ENCODE peak calls at places on chromosome 19, in eight cellular contexts. V is Caco-2; S is heart left ventricle; D is CD4-positive, CD25-positive, alpha-beta regulatory T cell; Y is prostate gland; T is fibroblast of pulmonary artery; F is fibroblast of lung; R is A673. H is an unnamed sample.

GRCh38 chr19:55641376-55642152 is 762 bp downstream of the ZNF580 start:
- DNase-seq in Y (no peak), F (peak; percentile 41), S (no peak), D (peak; percentile 34), T (peak; percentile 36), V (peak; percentile 51), R (peak; percentile 55), H (no peak)

GRCh38 chr19:48845384-48845783 is 9.1 kb upstream of the HSD17B14 start:
- DNase-seq in T (no peak), D (no peak), F (no peak), R (no peak), S (no peak), Y (no peak), V (no peak), H (no peak)

GRCh38 chr19:5006201-5006600 is 37.3 kb downstream of the KDM4B start:
- DNase-seq in S (no peak), V (no peak), T (peak; percentile 49), R (no peak), Y (no peak), F (peak; percentile 34), D (no peak), H (no peak)

GRCh38 chr19:12603714-12604113 is 6.9 kb downstream of the ZNF490 start:
- DNase-seq in V (no peak), T (no peak), R (peak; percentile 22), D (peak; percentile 43), Y (no peak), S (no peak), F (peak; percentile 83), H (peak; percentile 75)

GRCh38 chr19:21322528-21322927 is 6.7 kb downstream of the ZNF708 start:
- DNase-seq in F (peak; percentile 71), V (no peak), R (no peak), Y (no peak), S (peak; percentile 30), T (peak; percentile 44), D (no peak), H (no peak)

GRCh38 chr19:17075860-17076538 is 422 bp downstream of the MYO9B start:
- DNase-seq in T (no peak), V (no peak), R (peak; percentile 42), S (peak; percentile 48), F (peak; percentile 41), Y (no peak), D (peak; percentile 44), H (peak; percentile 37)

GRCh38 chr19:51750381-51751124 is 1.1 kb downstream of the FPR1 start:
- DNase-seq in Y (no peak), R (no peak), V (no peak), F (peak; percentile 15), S (no peak), T (no peak), D (no peak), H (no peak)

GRCh38 chr19:28519950-28520861 is 692.7 kb downstream of the UQCRFS1 start:
- DNase-seq in T (no peak), V (no peak), F (peak; percentile 72), D (no peak), S (no peak), R (no peak), Y (no peak), H (no peak)

GRCh38 chr19:16296713-16297112 is 27.9 kb upstream of the KLF2 start:
- DNase-seq in D (no peak), T (no peak), V (no peak), Y (no peak), F (peak; percentile 26), R (no peak), S (no peak), H (no peak)

DNA sequence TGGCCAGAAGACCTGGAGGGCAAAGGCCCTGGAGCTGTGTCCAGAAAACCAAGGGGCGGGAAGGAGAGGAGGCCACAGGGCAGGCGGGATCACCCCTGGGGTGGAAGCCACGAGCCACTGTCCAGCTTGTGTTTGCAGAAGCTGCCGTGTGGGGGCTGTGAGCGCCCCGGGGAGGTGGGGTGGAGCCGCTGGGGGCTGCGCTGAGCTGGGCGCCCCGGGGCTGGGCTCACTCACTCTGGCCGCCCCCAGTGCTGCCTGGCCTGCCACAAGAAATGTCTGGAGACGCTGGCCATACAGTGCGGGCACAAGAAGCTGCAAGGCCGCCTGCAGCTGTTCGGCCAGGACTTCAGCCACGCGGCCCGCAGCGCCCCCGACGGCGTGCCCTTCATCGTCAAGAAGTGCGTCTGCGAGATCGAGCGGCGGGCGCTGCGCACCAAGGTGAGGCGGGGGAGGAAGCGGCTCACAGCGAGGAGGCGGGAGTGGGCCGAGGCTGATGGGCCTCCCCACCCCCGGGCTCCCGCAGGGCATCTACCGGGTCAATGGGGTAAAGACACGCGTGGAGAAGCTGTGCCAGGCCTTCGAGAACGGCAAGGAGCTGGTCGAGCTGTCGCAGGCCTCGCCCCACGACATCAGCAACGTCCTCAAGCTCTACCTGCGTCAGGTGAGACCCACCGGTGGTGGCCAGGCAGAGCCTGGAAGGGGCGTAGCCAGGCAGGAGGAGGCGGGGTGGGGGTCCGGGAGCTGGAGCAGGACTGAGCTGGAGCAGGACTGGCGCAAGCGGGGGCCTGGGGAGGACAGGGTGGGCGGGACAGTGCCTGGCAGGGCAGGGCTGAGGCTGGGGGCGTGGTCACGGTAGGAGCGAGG is 13.6 kb downstream of the POLR2E start:
- DNase-seq in D (no peak), V (no peak), R (no peak), Y (no peak), T (no peak), F (no peak), S (no peak), H (no peak)
- H3K4me3 ChIP-seq in D (no peak overlapping the region), V (no peak overlapping the region), R (no peak overlapping the region), Y (no peak overlapping the region), T (no peak overlapping the region), F (no peak overlapping the region), S (no peak overlapping the region), H (no peak overlapping the region)

GRCh38 chr19:45492137-45492626 is 4.7 kb downstream of the RTN2 start:
- DNase-seq in F (no peak), Y (no peak), S (no peak), T (no peak), V (no peak), R (no peak), D (no peak), H (no peak)
- H3K4me3 ChIP-seq in F (no peak overlapping the region), Y (peak overlapping the region; percentile 48), S (peak overlapping the region; percentile 66), T (peak overlapping the region; percentile 66), V (peak overlapping the region; percentile 34), R (peak overlapping the region; percentile 46), D (no peak overlapping the region), H (no peak overlapping the region)

DNA sequence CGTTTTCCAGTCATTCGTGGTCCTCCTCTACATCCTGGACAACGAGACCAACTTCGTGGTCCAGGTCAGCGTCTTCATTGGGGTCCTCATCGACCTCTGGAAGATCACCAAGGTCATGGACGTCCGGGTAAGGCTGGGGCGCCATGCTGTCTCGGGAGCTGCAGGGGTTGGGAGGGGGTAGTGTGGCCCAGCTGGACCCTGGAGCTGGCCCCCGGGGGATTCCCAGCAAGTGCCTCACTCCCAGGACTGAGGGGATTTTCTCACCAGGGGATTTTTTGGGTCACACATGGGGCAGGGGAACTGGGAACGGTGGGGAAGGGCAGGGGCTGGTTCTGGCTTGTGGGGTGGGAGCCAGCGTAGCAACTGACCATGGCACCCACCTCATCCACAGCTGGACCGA is 10.8 kb upstream of the RELB start:
- DNase-seq in Y (no peak), R (no peak), V (no peak), F (no peak), T (no peak), S (no peak), D (no peak), H (no peak)
- H3K4me3 ChIP-seq in Y (no peak overlapping the region), R (no peak overlapping the region), V (no peak overlapping the region), F (no peak overlapping the region), T (no peak overlapping the region), S (no peak overlapping the region), D (no peak overlapping the region), H (no peak overlapping the region)

DNA sequence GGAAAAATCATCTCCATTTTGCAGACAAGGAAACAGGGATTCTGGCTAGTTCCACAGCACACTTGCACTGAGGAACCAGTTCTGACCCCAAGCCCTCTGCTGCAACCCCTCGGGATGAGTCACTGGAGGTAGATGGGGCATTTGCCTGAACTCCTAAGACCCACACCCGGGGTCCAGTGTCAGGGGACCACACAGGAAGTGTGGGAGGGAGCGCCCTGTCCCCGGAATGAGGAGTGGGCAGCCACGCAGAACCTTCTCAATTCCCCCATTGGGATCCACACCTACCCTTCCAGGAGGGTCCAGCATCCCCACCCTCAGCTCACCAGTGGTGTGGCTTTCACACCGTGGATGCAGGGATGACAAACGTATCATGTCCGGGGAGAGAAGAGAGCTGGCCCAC is 62.7 kb downstream of the TSHZ3 start:
- DNase-seq in T (no peak), S (no peak), F (no peak), R (no peak), Y (no peak), D (no peak), V (peak; percentile 13), H (no peak)
- H3K4me3 ChIP-seq in T (no peak overlapping the region), S (no peak overlapping the region), F (no peak overlapping the region), R (no peak overlapping the region), Y (no peak overlapping the region), D (no peak overlapping the region), V (no peak overlapping the region), H (no peak overlapping the region)

DNA sequence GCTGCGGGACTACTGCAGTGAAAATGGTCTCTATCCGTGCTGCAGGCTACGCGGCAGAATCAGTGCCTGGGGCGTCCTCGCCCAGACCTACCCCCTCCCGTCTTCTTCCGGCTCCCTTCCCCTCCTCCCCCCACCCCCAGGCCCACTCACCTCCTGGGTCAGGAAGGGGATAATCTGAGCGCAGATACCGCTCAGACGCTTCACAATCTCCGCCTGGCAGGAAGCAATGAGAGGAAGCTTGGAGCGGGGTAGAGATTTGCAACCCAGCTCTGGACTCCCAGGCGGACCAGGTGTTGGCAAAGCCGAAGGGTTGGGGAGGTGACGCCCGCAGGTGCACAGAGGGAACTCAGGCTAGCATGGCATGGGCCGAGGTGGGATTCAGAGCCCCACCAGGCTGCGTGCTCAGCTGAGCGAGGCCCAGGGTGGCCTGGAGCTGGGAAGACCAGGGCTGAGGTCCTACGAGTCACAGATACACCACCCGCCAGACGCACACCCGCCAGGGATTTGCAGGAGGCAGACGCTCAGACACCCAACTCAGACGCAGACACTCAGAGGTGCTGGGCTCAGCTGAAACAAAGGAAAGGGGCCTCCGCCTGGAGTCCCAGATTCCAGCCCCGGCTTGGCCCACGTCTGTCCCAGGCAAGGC is 4.1 kb downstream of the TLE2 start:
- DNase-seq in R (no peak), S (no peak), T (no peak), D (no peak), Y (no peak), V (no peak), F (no peak), H (no peak)
- H3K4me3 ChIP-seq in R (no peak overlapping the region), S (no peak overlapping the region), T (no peak overlapping the region), D (no peak overlapping the region), Y (no peak overlapping the region), V (no peak overlapping the region), F (no peak overlapping the region), H (no peak overlapping the region)

DNA sequence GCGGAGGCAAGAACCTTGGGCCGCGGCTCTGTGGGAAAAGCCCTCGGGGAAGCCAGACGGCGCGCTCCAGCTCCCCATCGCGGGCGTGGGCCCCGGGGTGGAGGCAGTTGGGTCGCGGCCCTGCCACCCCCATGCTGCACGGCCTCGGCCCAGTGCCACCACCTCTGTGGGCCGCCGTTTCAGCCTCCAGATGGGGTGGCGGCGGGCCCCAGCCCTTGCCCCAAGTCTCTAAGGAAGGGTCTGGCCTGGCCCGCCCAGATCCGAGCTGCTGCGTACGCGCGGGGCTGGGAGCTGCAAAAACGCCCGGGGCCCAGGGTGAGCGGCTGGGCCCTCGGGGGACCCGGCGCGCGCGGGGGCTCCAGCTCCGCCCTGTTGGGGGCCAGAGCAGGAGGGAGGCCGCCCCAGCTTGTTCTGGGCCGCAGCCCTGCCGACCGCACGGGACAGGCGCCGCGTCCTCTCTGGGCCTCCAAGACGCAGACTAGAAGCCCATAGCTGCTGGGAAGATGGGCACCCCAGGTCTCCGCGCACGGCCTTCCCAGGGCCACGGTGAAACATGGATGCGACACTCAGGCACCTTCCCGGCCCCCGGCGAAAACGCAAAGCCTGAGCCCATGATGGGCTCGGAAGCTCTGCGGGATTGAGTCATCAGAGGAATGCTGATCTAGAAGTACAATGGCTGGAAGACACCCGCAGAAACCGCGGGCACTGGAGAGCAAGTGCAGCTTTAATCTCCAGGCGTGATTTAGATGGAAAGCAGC is 110.1 kb downstream of the KCTD15 start:
- DNase-seq in Y (peak; percentile 13), R (peak; percentile 11), D (no peak), V (no peak), S (peak; percentile 15), F (peak; percentile 51), T (peak; percentile 46), H (no peak)
- H3K4me3 ChIP-seq in Y (peak overlapping the region; percentile 51), R (no peak overlapping the region), D (no peak overlapping the region), V (peak overlapping the region; percentile 54), S (peak overlapping the region; percentile 67), F (no peak overlapping the region), T (no peak overlapping the region), H (no peak overlapping the region)

H was measured in Jurkat, Clone E6-1.